ENCODE peak calls at places on chromosomes 11 and 22, in eight cellular contexts. B is iPS-NIHi11; Z is ureter; K is NCI-H748 treated with DMSO at 0.1 percent for 48 hours; T is SHP77; P is NCI-H1694; N is HEK293T; A is activated naive CD8-positive, alpha-beta T cell treated with anti-CD3 and anti-CD28 coated beads, Interleukin-2, amount 50 U/mL, for 24 hours. X is an unnamed sample.

GRCh38 chr11:24709928-24710565 is 213.2 kb downstream of the LUZP2 start:
- DNase-seq in B (no peak), Z (no peak), K (no peak), T (no peak), P (no peak), N (no peak), A (no peak), X (no peak)

GRCh38 chr11:26676641-26677040 is 45.2 kb downstream of the SLC5A12 start:
- DNase-seq in B (no peak), Z (no peak), K (no peak), T (no peak), P (no peak), N (no peak), A (no peak), X (no peak)

GRCh38 chr11:57424802-57425564 is 1.9 kb downstream of the SLC43A3 start:
- DNase-seq in B (no peak), Z (peak), K (no peak), T (no peak), P (no peak), N (no peak), A (peak), X (peak)

GRCh38 chr11:75582935-75583709 is 21.1 kb downstream of the SERPINH1 start:
- DNase-seq in B (peak), Z (peak), K (peak), T (peak), P (peak), N (peak), A (peak), X (peak)

GRCh38 chr11:2700415-2701211 is 819 bp upstream of the KCNQ1OT1 start:
- DNase-seq in B (peak), Z (peak), K (no peak), T (peak), P (no peak), N (peak), A (peak), X (peak)

GRCh38 chr22:41123151-41123550 is 30.8 kb downstream of the EP300 start:
- DNase-seq in B (no peak), Z (no peak), K (no peak), T (no peak), P (no peak), N (no peak), A (no peak), X (no peak)

GRCh38 chr11:114348200-114349191 is 51.8 kb downstream of the C11orf71 start:
- DNase-seq in B (peak), Z (peak), K (peak), T (peak), P (peak), N (peak), A (peak), X (no peak)

GRCh38 chr11:124839051-124839971 is 25.9 kb upstream of the ROBO3 start:
- DNase-seq in B (peak), Z (no peak), K (no peak), T (no peak), P (no peak), N (no peak), A (no peak), X (no peak)

GRCh38 chr11:102436546-102436945 is 16.0 kb downstream of the TMEM123 start:
- DNase-seq in B (no peak), Z (no peak), K (no peak), T (no peak), P (no peak), N (no peak), A (no peak), X (no peak)

GRCh38 chr11:55572548-55572947 is 620 bp downstream of the OR4C16 start:
- DNase-seq in B (no peak), Z (no peak), K (no peak), T (no peak), P (no peak), N (no peak), A (no peak), X (no peak)

GRCh38 chr11:65539401-65540289 is 14.8 kb downstream of the SCYL1 start:
- DNase-seq in B (peak), Z (peak), K (peak), T (peak), P (peak), N (no peak), A (no peak), X (no peak)

X was measured in MG63.